ENCODE peak calls at places on chromosomes 13 and 19, in four cellular contexts. I is IMR-90, M is fibroblast of villous mesenchyme, H is hepatocyte. C is an unnamed sample.
A peak's percentile ranks its signal among the peaks of the same experiment; 100 is the strongest.

GRCh38 chr19:656751-657559 is 6.1 kb downstream of the RNF126 start:
- DNase-seq in I (no peak), H (no peak), M (no peak), C (no peak)

GRCh38 chr13:74575729-74576125 is 441.5 kb upstream of the KLF12 start:
- DNase-seq in H (peak; percentile 69), I (peak; percentile 33), M (peak; percentile 18), C (peak; percentile 46)

GRCh38 chr13:28817204-28817603 is 2.9 kb upstream of the MTUS2 start:
- DNase-seq in I (no peak), H (no peak), M (no peak), C (no peak)

GRCh38 chr13:97856001-97856675 is 97.3 kb upstream of the IPO5 start:
- DNase-seq in M (peak; percentile 59), I (no peak), H (peak; percentile 21), C (peak; percentile 66)

GRCh38 chr19:8607386-8607785 is 3.1 kb downstream of the ADAMTS10 start:
- DNase-seq in I (peak; percentile 23), H (no peak), M (no peak), C (peak; percentile 75)

GRCh38 chr19:7540761-7541480 is 5.4 kb downstream of the PNPLA6 start:
- DNase-seq in I (peak; percentile 65), M (no peak), H (no peak), C (no peak)

GRCh38 chr19:3649888-3650287 is 23.3 kb upstream of the CACTIN start:
- DNase-seq in I (no peak), H (no peak), M (no peak), C (no peak)

GRCh38 chr19:3094638-3095374 is 644 bp downstream of the GNA11 start:
- DNase-seq in H (peak; percentile 52), M (peak; percentile 27), I (peak; percentile 17), C (peak; percentile 28)

DNA sequence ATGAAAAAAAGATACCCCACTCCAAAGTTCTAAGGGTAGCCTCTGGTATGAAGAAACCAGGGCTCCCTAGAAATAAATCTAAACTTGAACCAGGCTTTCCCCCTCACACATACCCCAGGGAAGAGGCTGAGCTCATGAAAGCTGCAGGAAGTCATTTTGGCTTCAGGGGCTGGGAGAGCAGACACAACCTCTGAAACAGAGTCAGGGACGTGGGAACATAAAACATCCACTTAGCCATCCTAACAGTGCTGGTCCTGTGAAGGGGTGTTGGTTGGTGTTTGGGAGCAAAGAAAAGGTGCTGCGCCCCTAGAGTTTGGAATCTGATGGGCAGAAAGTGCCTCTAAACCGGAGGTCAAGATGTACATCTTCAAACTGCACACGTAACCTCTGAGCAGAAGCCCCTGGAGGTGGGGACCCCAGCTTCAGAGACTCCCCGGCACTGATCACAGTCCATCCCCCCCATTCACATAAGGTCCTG is 15.8 kb downstream of the RAB3D start:
- DNase-seq in I (no peak), H (no peak), M (peak; percentile 43), C (no peak)
- TF ChIP-seq CTCF in I (no peak), H (no peak), M (peak; percentile 10), C (no peak)

GRCh38 chr13:47252627-47253026 is 355.8 kb upstream of the HTR2A start:
- DNase-seq in I (peak; percentile 10), H (no peak), M (no peak), C (peak; percentile 63)

GRCh38 chr13:47258384-47258783 is 361.5 kb upstream of the HTR2A start:
- DNase-seq in I (no peak), H (no peak), M (no peak), C (peak; percentile 20)

GRCh38 chr13:47251771-47252170 is 354.9 kb upstream of the HTR2A start:
- DNase-seq in I (no peak), M (no peak), H (no peak), C (peak; percentile 90)

DNA sequence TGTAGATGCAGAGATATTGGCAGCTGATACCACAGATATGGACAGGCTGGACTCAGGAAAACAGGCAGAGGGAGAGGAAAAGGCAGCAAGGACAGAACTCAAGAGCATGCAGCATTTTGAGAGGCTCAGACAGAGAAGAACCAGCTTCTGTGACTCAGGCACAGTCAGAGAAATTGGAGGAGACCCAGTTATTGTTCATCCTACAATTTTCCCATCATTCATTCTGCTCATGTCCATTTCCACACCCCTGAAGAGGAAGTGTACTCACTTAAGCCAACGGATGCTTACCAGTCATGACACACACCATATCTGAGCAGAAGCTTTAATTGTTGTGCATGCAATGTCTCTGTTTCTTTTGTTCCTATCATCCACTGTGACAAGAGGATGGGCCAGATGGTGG is 359.8 kb upstream of the HTR2A start:
- DNase-seq in H (no peak), I (peak; percentile 93), M (no peak), C (peak; percentile 85)
- H3K4me3 ChIP-seq in H (no peak overlapping the region), I (no peak overlapping the region), M (no peak overlapping the region), C (no peak overlapping the region)

DNA sequence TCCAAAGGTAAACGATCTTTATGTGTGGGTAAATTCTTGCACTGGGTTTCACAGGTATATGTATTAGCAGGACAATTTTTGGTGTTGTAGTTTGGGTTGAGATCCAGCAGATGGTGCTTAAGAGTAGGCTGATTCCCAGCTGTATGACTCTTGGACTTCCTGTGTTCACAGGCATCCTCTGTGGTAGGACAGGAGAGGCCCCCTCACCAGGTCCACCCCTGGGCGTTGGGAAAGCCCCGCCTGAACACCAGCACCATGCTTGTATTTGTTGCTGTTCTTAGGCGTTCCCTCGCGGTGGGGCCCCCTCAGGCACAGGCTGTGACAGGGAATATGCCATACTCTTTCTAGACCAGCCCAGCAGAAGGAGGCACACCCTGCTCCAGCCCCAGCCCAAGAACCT is 49.5 kb upstream of the PCDH17 start:
- DNase-seq in M (no peak), I (no peak), H (no peak), C (no peak)
- TF ChIP-seq CTCF in M (no peak), I (no peak), H (no peak), C (no peak)

DNA sequence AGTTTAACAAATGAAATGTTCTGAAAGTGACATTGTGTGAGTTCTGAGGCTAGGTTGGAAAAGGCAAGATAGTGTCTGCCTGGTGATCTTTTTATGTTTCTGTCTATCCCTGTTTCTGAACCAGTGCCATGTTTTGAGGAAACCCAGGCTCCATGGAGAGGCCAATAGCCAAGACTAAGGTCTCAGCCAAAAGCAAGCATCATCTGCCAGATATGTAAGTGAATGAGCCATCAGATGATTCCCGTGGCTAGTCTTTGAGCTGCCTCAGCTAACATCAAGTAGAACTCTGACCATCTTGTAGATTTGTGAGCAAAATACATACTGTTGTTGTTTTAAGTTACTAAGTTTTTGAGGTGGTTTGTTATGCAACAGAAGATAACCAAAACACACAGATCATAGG is 19.6 kb upstream of the CCNA1 start:
- DNase-seq in H (no peak), I (no peak), M (peak; percentile 44), C (peak; percentile 4)
- H3K4me3 ChIP-seq in H (no peak overlapping the region), I (no peak overlapping the region), M (no peak overlapping the region), C (no peak overlapping the region)

GRCh38 chr13:57631607-57632275 is at the start of gene PCDH17:
- DNase-seq in M (peak; percentile 5), I (no peak), H (peak; percentile 64), C (peak; percentile 4)

GRCh38 chr13:57632276-57633140 is 964 bp downstream of the PCDH17 start:
- DNase-seq in H (peak; percentile 47), M (no peak), I (no peak), C (no peak)

GRCh38 chr13:57633950-57634828 is 2.6 kb downstream of the PCDH17 start:
- DNase-seq in H (peak; percentile 17), I (no peak), M (no peak), C (no peak)

GRCh38 chr13:57634829-57635165 is 3.3 kb downstream of the PCDH17 start:
- DNase-seq in M (no peak), H (peak; percentile 6), I (no peak), C (no peak)

GRCh38 chr13:57633141-57633949 is 1.8 kb downstream of the PCDH17 start:
- DNase-seq in I (no peak), M (no peak), H (peak; percentile 60), C (no peak)
- TF ChIP-seq CTCF in I (no peak), M (no peak), H (peak; percentile 67), C (no peak)

DNA sequence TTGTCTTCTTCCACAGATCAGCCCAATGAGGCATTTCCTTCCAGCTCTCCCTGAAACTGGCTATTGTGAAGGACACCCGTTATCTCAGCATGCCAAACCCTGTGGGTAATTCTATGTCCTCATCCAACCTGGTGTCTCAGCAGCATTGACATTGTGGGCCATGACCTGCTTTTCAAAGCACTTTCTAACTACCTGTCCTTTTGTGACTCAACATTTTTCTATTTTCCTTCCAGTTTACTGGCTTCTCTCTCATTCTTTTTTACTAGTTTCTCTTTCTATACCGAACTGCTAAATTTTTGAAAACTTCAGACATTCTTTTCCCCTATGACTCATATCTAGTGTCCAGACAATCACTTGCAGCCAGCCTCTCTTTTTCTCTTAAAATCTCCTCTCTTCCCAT is 136.4 kb upstream of the HTR2A start:
- DNase-seq in I (peak; percentile 55), H (no peak), M (peak; percentile 38), C (peak; percentile 48)
- H3K4me3 ChIP-seq in I (peak overlapping the region; percentile 48), H (no peak overlapping the region), M (peak overlapping the region; percentile 42), C (peak overlapping the region; percentile 54)

GRCh38 chr13:109764474-109765292 is 21.7 kb downstream of the IRS2 start:
- DNase-seq in M (peak; percentile 34), I (peak; percentile 21), H (no peak), C (no peak)
- TF ChIP-seq CTCF in M (peak; percentile 30), I (peak; percentile 23), H (no peak), C (peak; percentile 17)

GRCh38 chr13:27353166-27353583 is 71.2 kb upstream of the GTF3A start:
- DNase-seq in M (peak; percentile 53), H (peak; percentile 57), I (peak; percentile 88), C (peak; percentile 18)
- H3K4me3 ChIP-seq in M (no peak overlapping the region), H (no peak overlapping the region), I (peak overlapping the region; percentile 27), C (no peak overlapping the region)

C was measured in AG10803.